ENCODE peak calls at places on chromosomes 7 and 10, in ten cellular contexts. O is fibroblast of lung, Z is IMR-90, M is mammary epithelial cell, U is cardiac muscle cell, X is left ventricle myocardium inferior, P is H9, K is adrenal gland, T is PC-3, Y is AG04450. F is an unnamed sample.
A peak's percentile ranks its signal among the peaks of the same experiment; 100 is the strongest.

GRCh38 chr7:23383225-23383624 is 84.1 kb downstream of the MALSU1 start:
- DNase-seq in O (peak; percentile 71), Z (peak; percentile 59), M (peak; percentile 11), U (no peak), X (no peak), P (no peak), K (no peak), T (peak; percentile 55), Y (no peak), F (no peak)

GRCh38 chr10:75430000-75430763 is 1.2 kb upstream of the LRMDA start:
- DNase-seq in O (no peak), Z (no peak), M (peak; percentile 77), U (peak; percentile 56), X (peak; percentile 67), P (no peak), K (peak; percentile 95), T (no peak), Y (no peak), F (peak; percentile 86)

GRCh38 chr10:110820321-110820814 is 51.4 kb upstream of the PDCD4 start:
- DNase-seq in O (peak; percentile 39), Z (no peak), M (no peak), U (peak; percentile 38), X (peak; percentile 56), P (no peak), K (peak; percentile 76), T (no peak), Y (no peak), F (no peak)

GRCh38 chr7:44867073-44867990 is 18.0 kb downstream of the PURB start:
- DNase-seq in O (peak; percentile 91), Z (peak; percentile 91), M (peak; percentile 75), U (peak; percentile 84), X (no peak), P (no peak), K (peak; percentile 82), T (peak; percentile 77), Y (peak; percentile 64), F (peak; percentile 71)

GRCh38 chr10:51397695-51398094 is 301.7 kb downstream of the CSTF2T start:
- DNase-seq in O (peak; percentile 84), Z (peak; percentile 84), M (peak; percentile 57), U (peak; percentile 74), X (peak; percentile 55), P (no peak), K (peak; percentile 79), T (peak; percentile 100), Y (no peak), F (peak; percentile 67)

GRCh38 chr10:21572578-21572977 is 38.5 kb downstream of the MLLT10 start:
- DNase-seq in O (peak; percentile 57), Z (peak; percentile 72), M (no peak), U (peak; percentile 66), X (no peak), P (no peak), K (peak; percentile 68), T (no peak), Y (no peak), F (no peak)

GRCh38 chr10:129474642-129475041 is 7.6 kb downstream of the MGMT start:
- DNase-seq in O (no peak), Z (no peak), M (no peak), U (no peak), X (no peak), P (no peak), K (no peak), T (no peak), Y (no peak), F (no peak)

GRCh38 chr7:70303309-70303708 is 705.0 kb downstream of the AUTS2 start:
- DNase-seq in O (no peak), Z (no peak), M (no peak), U (no peak), X (no peak), P (no peak), K (no peak), T (no peak), Y (no peak), F (no peak)

GRCh38 chr7:20310963-20311742 is 19.5 kb upstream of the ITGB8 start:
- DNase-seq in O (peak; percentile 60), Z (peak; percentile 67), M (peak; percentile 51), U (peak; percentile 77), X (no peak), P (no peak), K (no peak), T (peak; percentile 81), Y (no peak), F (no peak)

GRCh38 chr10:70167246-70167645 is 3.1 kb downstream of the SAR1A start:
- DNase-seq in O (no peak), Z (no peak), M (no peak), U (no peak), X (no peak), P (no peak), K (no peak), T (no peak), Y (no peak), F (no peak)

GRCh38 chr10:70164179-70164578 is 6.1 kb downstream of the SAR1A start:
- DNase-seq in O (no peak), Z (no peak), M (no peak), U (no peak), X (no peak), P (no peak), K (no peak), T (no peak), Y (no peak), F (no peak)

GRCh38 chr10:70169661-70170364 is 501 bp downstream of the SAR1A start:
- DNase-seq in O (no peak), Z (no peak), M (no peak), U (peak; percentile 17), X (no peak), P (no peak), K (no peak), T (no peak), Y (no peak), F (no peak)

GRCh38 chr10:70166394-70166793 is 3.9 kb downstream of the SAR1A start:
- DNase-seq in O (no peak), Z (no peak), M (no peak), U (no peak), X (no peak), P (no peak), K (no peak), T (no peak), Y (no peak), F (no peak)

GRCh38 chr10:70169011-70169410 is 1.3 kb downstream of the SAR1A start:
- DNase-seq in O (no peak), Z (no peak), M (no peak), U (no peak), X (no peak), P (no peak), K (no peak), T (no peak), Y (no peak), F (no peak)
- H3K27ac ChIP-seq in O (peak overlapping the region; percentile 94), Z (no peak overlapping the region), M (peak overlapping the region; percentile 96), U (peak overlapping the region; percentile 93), X (no peak overlapping the region), P (no peak overlapping the region), K (no peak overlapping the region), T (no peak overlapping the region), Y (no peak overlapping the region), F (no peak overlapping the region)

GRCh38 chr7:129646369-129647021 is 35.0 kb downstream of the NRF1 start:
- DNase-seq in O (no peak), Z (no peak), M (no peak), U (no peak), X (no peak), P (peak; percentile 72), K (no peak), T (no peak), Y (no peak), F (no peak)

GRCh38 chr7:129640400-129640799 is 28.9 kb downstream of the NRF1 start:
- DNase-seq in O (no peak), Z (no peak), M (no peak), U (no peak), X (no peak), P (no peak), K (no peak), T (no peak), Y (no peak), F (no peak)

GRCh38 chr7:129642871-129643515 is 31.5 kb downstream of the NRF1 start:
- DNase-seq in O (peak; percentile 50), Z (no peak), M (no peak), U (peak; percentile 8), X (no peak), P (no peak), K (no peak), T (no peak), Y (no peak), F (no peak)

GRCh38 chr7:129643545-129644170 is 32.1 kb downstream of the NRF1 start:
- DNase-seq in O (no peak), Z (no peak), M (no peak), U (no peak), X (no peak), P (no peak), K (no peak), T (no peak), Y (no peak), F (no peak)

DNA sequence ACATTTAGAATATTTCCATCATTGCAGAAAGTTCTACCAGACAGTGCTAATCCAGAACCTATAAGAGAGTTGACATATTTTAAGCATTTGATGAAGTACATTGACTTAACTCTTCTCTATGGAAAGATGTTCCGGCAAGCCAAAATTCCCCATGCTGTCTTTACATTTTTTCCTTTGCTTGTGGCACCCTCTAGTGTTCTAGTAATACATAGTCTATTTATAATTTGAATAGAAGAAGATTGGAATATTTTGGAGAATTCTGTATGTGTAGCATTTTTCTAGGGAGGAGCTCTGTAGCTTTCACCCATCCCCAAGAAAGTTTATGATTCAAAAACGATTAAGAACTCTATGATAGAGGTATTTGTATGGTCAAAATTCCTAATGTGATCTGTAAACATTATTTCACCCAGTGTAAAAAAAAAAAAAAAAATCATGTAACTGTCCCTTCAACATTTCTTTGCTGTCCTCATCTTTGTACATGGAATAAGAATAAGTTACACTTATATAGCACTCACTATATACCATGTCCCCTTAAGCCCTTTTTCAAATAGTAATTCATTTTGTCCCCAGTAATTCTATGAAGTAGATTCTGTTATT is 33.2 kb downstream of the NRF1 start:
- DNase-seq in O (peak; percentile 50), Z (peak; percentile 68), M (peak; percentile 35), U (peak; percentile 76), X (no peak), P (no peak), K (no peak), T (peak; percentile 67), Y (peak; percentile 20), F (peak; percentile 14)
- TF ChIP-seq CTCF in O (peak; percentile 43), Z (peak; percentile 67), M (peak; percentile 35), U (peak; percentile 49), X (peak; percentile 60), P (peak; percentile 52), K (peak; percentile 54), T (peak; percentile 70), Y (peak; percentile 58), F (peak; percentile 71)

DNA sequence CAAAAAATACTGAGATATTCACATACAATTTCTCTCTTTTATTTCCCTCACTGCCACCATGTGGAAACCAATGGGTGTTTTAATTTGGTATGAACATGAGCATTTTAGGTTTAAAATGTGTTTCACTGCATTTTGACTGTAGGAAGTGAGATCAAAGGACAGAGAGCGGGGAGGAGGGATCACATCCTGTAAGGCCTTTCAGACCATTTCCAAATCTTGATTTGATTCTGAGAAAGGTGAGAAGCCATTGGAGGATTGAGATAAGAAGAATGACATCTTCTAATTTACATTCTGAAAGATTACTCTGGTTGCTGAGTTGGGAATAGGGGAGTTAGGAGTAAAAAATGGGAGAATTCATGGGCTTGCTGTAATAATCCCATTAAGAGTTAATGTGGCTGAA is 42.5 kb downstream of the GPR141 start:
- DNase-seq in O (no peak), Z (no peak), M (no peak), U (no peak), X (no peak), P (no peak), K (no peak), T (no peak), Y (no peak), F (no peak)
- H3K27ac ChIP-seq in O (no peak overlapping the region), Z (no peak overlapping the region), M (no peak overlapping the region), U (no peak overlapping the region), X (no peak overlapping the region), P (no peak overlapping the region), K (no peak overlapping the region), T (no peak overlapping the region), Y (no peak overlapping the region), F (no peak overlapping the region)

GRCh38 chr10:12221323-12222298 is 25.6 kb downstream of the CDC123 start:
- DNase-seq in O (peak; percentile 56), Z (peak; percentile 41), M (peak; percentile 6), U (peak; percentile 21), X (no peak), P (peak; percentile 30), K (no peak), T (peak; percentile 29), Y (no peak), F (peak; percentile 12)
- TF ChIP-seq CTCF in O (no peak), Z (no peak), M (no peak), U (no peak), X (no peak), P (no peak), K (no peak), T (no peak), Y (no peak), F (no peak)

F was measured in RWPE1.